ENCODE peak calls at places on chromosomes 6 and 20, in five cellular contexts. M is iris pigment epithelial cell; Y is DMS 273 treated with DMSO at 0.1 percent for 48 hours; Q is activated CD8-positive, alpha-beta memory T cell treated with anti-CD3 and anti-CD28 coated beads, Interleukin-2, amount 10 ng/mL, durations not matched to agents 7 days and 5 days; J is Peyer's patch. V is an unnamed sample.

GRCh38 chr6:66210964-66211363 is 503.9 kb upstream of the EYS start:
- DNase-seq in M (peak; percentile 1), Y (no peak), Q (no peak), J (no peak), V (no peak)

GRCh38 chr6:141451508-141452353 is 681.0 kb upstream of the GJE1 start:
- DNase-seq in M (peak; percentile 79), Y (no peak), Q (no peak), J (no peak), V (no peak)

GRCh38 chr6:5450073-5450472 is 188.8 kb downstream of the FARS2 start:
- DNase-seq in M (no peak), Y (no peak), Q (no peak), J (no peak), V (no peak)

GRCh38 chr20:58131581-58132142 is 96.8 kb downstream of the ANKRD60 start:
- DNase-seq in M (peak; percentile 91), Y (no peak), Q (no peak), J (no peak), V (no peak)

GRCh38 chr20:18712877-18713276 is 100.7 kb upstream of the SCP2D1 start:
- DNase-seq in M (no peak), Y (no peak), Q (no peak), J (no peak), V (no peak)

GRCh38 chr20:46253391-46253790 is 54.9 kb downstream of the CDH22 start:
- DNase-seq in M (no peak), Y (no peak), Q (no peak), J (peak; percentile 37), V (no peak)

GRCh38 chr20:47574616-47575401 is 73.1 kb downstream of the NCOA3 start:
- DNase-seq in M (peak; percentile 54), Y (no peak), Q (no peak), J (no peak), V (peak; percentile 45)

GRCh38 chr6:122778334-122778733 is 1.2 kb upstream of the FABP7 start:
- DNase-seq in M (no peak), Y (no peak), Q (no peak), J (no peak), V (no peak)

GRCh38 chr6:34104186-34104585 is 41.7 kb downstream of the GRM4 start:
- DNase-seq in M (no peak), Y (no peak), Q (no peak), J (no peak), V (no peak)

GRCh38 chr20:4987130-4987529 is 14.2 kb downstream of the SLC23A2 start:
- DNase-seq in M (no peak), Y (no peak), Q (no peak), J (no peak), V (peak; percentile 20)

GRCh38 chr20:58847483-58847882 is 3.2 kb downstream of the GNAS-AS1 start:
- DNase-seq in M (no peak), Y (no peak), Q (no peak), J (no peak), V (no peak)

GRCh38 chr20:2132461-2132901 is 30.9 kb downstream of the STK35 start:
- DNase-seq in M (no peak), Y (no peak), Q (no peak), J (no peak), V (no peak)

GRCh38 chr6:166365806-166366205 is 16.9 kb downstream of the MPC1 start:
- DNase-seq in M (peak; percentile 15), Y (no peak), Q (no peak), J (no peak), V (no peak)

GRCh38 chr6:56933650-56934049 is 21.3 kb upstream of the BEND6 start:
- DNase-seq in M (no peak), Y (peak; percentile 19), Q (no peak), J (no peak), V (no peak)

GRCh38 chr6:12348530-12349511 is 58.7 kb downstream of the EDN1 start:
- DNase-seq in M (peak; percentile 83), Y (no peak), Q (no peak), J (no peak), V (no peak)

V was measured in germinal center.